ENCODE peak calls at places on chromosome 21, in five cellular contexts. T, C, J, U and N are unnamed samples.

GRCh38 chr21:35349378-35350080 is 300.4 kb upstream of the RUNX1 start:
- DNase-seq in T (no peak), J (no peak), C (no peak), U (peak; percentile 31), N (no peak)

GRCh38 chr21:43982489-43983078 is 29.5 kb upstream of the TRAPPC10 start:
- DNase-seq in U (no peak), C (no peak), T (no peak), J (no peak), N (no peak)

GRCh38 chr21:18340387-18340942 is 63.1 kb downstream of the TMPRSS15 start:
- DNase-seq in T (no peak), U (peak; percentile 56), C (no peak), J (no peak), N (no peak)

GRCh38 chr21:15343066-15343465 is 278.3 kb upstream of the NRIP1 start:
- DNase-seq in U (peak; percentile 36), J (no peak), C (no peak), T (no peak), N (no peak)

GRCh38 chr21:42534901-42535378 is 21.3 kb downstream of the SLC37A1 start:
- DNase-seq in J (no peak), U (no peak), C (no peak), T (no peak), N (no peak)

GRCh38 chr21:45419162-45419561 is 14.2 kb downstream of the COL18A1 start:
- DNase-seq in C (no peak), J (no peak), U (no peak), T (no peak), N (no peak)

GRCh38 chr21:31730687-31731111 is 1.2 kb downstream of the SCAF4 start:
- DNase-seq in U (no peak), T (no peak), C (no peak), J (no peak), N (no peak)

GRCh38 chr21:40049031-40049958 is 182.1 kb downstream of the PCP4 start:
- DNase-seq in U (no peak), T (no peak), C (no peak), J (no peak), N (no peak)

GRCh38 chr21:39313042-39313456 is 383 bp downstream of the BRWD1 start:
- DNase-seq in T (no peak), C (peak; percentile 29), J (peak; percentile 33), U (no peak), N (no peak)

GRCh38 chr21:45624356-45624854 is 19.1 kb upstream of the PCBP3 start:
- DNase-seq in U (no peak), T (no peak), J (no peak), C (no peak), N (no peak)

GRCh38 chr21:42552407-42553336 is 39.0 kb downstream of the SLC37A1 start:
- DNase-seq in C (no peak), U (no peak), T (no peak), J (no peak), N (no peak)

GRCh38 chr21:45508607-45509565 is 33.4 kb downstream of the SLC19A1 start:
- DNase-seq in J (peak; percentile 78), U (no peak), C (no peak), T (no peak), N (no peak)

GRCh38 chr21:31252611-31253010 is 91.5 kb downstream of the TIAM1 start:
- DNase-seq in C (no peak), U (no peak), J (no peak), T (no peak), N (no peak)

GRCh38 chr21:33567914-33568313 is 20.6 kb downstream of the DONSON start:
- DNase-seq in C (no peak), J (no peak), U (no peak), T (no peak), N (no peak)

GRCh38 chr21:36186506-36187399 is 30.1 kb downstream of the DOP1B start:
- DNase-seq in U (no peak), T (no peak), C (no peak), J (no peak), N (no peak)

GRCh38 chr21:45972716-45973474 is 8.7 kb upstream of the COL6A1 start:
- DNase-seq in C (no peak), J (no peak), U (peak; percentile 84), T (no peak), N (no peak)

GRCh38 chr21:31624961-31625491 is 34.5 kb upstream of the SOD1 start:
- DNase-seq in J (no peak), U (no peak), C (no peak), T (no peak), N (no peak)

GRCh38 chr21:32554832-32555436 is 30.4 kb downstream of the TCP10L start:
- DNase-seq in U (no peak), C (no peak), J (no peak), T (no peak), N (no peak)

GRCh38 chr21:42227909-42228708 is 9.2 kb downstream of the ABCG1 start:
- DNase-seq in C (peak; percentile 83), J (peak; percentile 98), T (peak; percentile 68), U (peak; percentile 62), N (no peak)

GRCh38 chr21:16533692-16534407 is 804.1 kb downstream of the USP25 start:
- DNase-seq in T (no peak), C (no peak), U (peak; percentile 32), J (no peak), N (no peak)

GRCh38 chr21:26813426-26813998 is 31.7 kb downstream of the ADAMTS1 start:
- DNase-seq in U (no peak), J (no peak), T (no peak), C (no peak), N (no peak)

GRCh38 chr21:41079159-41079558 is 88.8 kb upstream of the BACE2 start:
- DNase-seq in C (no peak), U (no peak), J (no peak), T (no peak), N (no peak)